ENCODE peak calls at places on chromosomes 12 and 14, in six cellular contexts. L, P, D, G, T and I are unnamed samples.
A peak's percentile ranks its signal among the peaks of the same experiment; 100 is the strongest.

GRCh38 chr12:127670796-127671195 is 596.2 kb upstream of the TMEM132C start:
- DNase-seq in D (no peak), P (no peak), T (no peak), L (no peak), G (no peak), I (no peak)

GRCh38 chr12:40224439-40225291 is at the start of gene LRRK2:
- DNase-seq in P (no peak), D (peak; percentile 14), T (peak; percentile 51), L (peak; percentile 63), G (peak; percentile 46), I (peak; percentile 41)

GRCh38 chr12:49671051-49671765 is 36.0 kb downstream of the FMNL3 start:
- DNase-seq in L (no peak), D (no peak), T (no peak), P (no peak), G (no peak), I (no peak)

GRCh38 chr12:68236421-68237059 is 10.9 kb upstream of the IL26 start:
- DNase-seq in D (no peak), G (no peak), P (no peak), L (peak; percentile 45), T (no peak), I (no peak)

GRCh38 chr14:90140956-90141316 is 79.1 kb downstream of the KCNK13 start:
- DNase-seq in D (peak; percentile 71), L (no peak), P (peak; percentile 14), G (no peak), T (no peak), I (no peak)

GRCh38 chr14:89327771-89328212 is 89.2 kb downstream of the FOXN3 start:
- DNase-seq in D (peak; percentile 47), P (no peak), G (no peak), L (no peak), T (no peak), I (no peak)

GRCh38 chr12:106126441-106127288 is 12.1 kb downstream of the NUAK1 start:
- DNase-seq in D (peak; percentile 77), P (no peak), T (no peak), G (no peak), L (no peak), I (no peak)

GRCh38 chr12:105223358-105223840 is 12.6 kb downstream of the APPL2 start:
- DNase-seq in G (no peak), T (no peak), D (no peak), P (no peak), L (no peak), I (no peak)

GRCh38 chr14:75453817-75454434 is 26.1 kb downstream of the JDP2 start:
- DNase-seq in L (peak; percentile 81), P (no peak), D (no peak), G (no peak), T (no peak), I (no peak)

GRCh38 chr14:22558221-22558913 is 30.7 kb downstream of the DAD1 start:
- DNase-seq in L (no peak), T (no peak), D (no peak), G (peak; percentile 30), P (no peak), I (no peak)

GRCh38 chr14:73784065-73784987 is 67.3 kb upstream of the PTGR2 start:
- DNase-seq in D (peak; percentile 63), G (no peak), L (no peak), T (no peak), P (no peak), I (no peak)

GRCh38 chr14:72745546-72745945 is 148.4 kb downstream of the DPF3 start:
- DNase-seq in T (no peak), P (peak; percentile 21), G (no peak), L (no peak), D (peak; percentile 80), I (no peak)

GRCh38 chr14:61813101-61813596 is 50.9 kb downstream of the SNAPC1 start:
- DNase-seq in G (no peak), P (no peak), T (no peak), L (no peak), D (no peak), I (no peak)

GRCh38 chr12:56763753-56764657 is 881 bp downstream of the HSD17B6 start:
- DNase-seq in D (peak; percentile 65), T (no peak), L (no peak), G (no peak), P (no peak), I (no peak)

GRCh38 chr14:96917442-96917963 is 120.3 kb downstream of the VRK1 start:
- DNase-seq in G (no peak), D (no peak), L (no peak), P (no peak), T (no peak), I (no peak)

GRCh38 chr12:56628671-56629458 is 1.3 kb downstream of the BAZ2A start:
- DNase-seq in D (peak; percentile 56), P (no peak), L (peak; percentile 46), G (peak; percentile 57), T (peak; percentile 42), I (peak; percentile 42)

GRCh38 chr12:129145381-129145780 is 292.1 kb downstream of the GLT1D1 start:
- DNase-seq in G (no peak), D (no peak), P (no peak), L (no peak), T (no peak), I (no peak)

GRCh38 chr12:108457006-108457733 is 57.9 kb upstream of the FICD start:
- DNase-seq in G (peak; percentile 22), T (peak; percentile 5), D (peak; percentile 43), L (peak; percentile 75), P (no peak), I (peak; percentile 62)

GRCh38 chr12:104180389-104180788 is 35.2 kb upstream of the TXNRD1 start:
- DNase-seq in P (no peak), D (no peak), G (no peak), L (no peak), T (no peak), I (no peak)

GRCh38 chr14:95784137-95784536 is 70.2 kb upstream of the TCL1A start:
- DNase-seq in D (peak; percentile 17), L (peak; percentile 41), T (peak; percentile 49), P (no peak), G (peak; percentile 58), I (no peak)

GRCh38 chr12:70467908-70468733 is 102.0 kb downstream of the KCNMB4 start:
- DNase-seq in P (no peak), T (no peak), L (no peak), G (no peak), D (no peak), I (no peak)

GRCh38 chr12:51907083-51907863 is at the start of gene ACVRL1:
- DNase-seq in D (no peak), P (no peak), T (no peak), L (no peak), G (peak; percentile 39), I (no peak)

GRCh38 chr14:45070215-45070614 is 13.7 kb upstream of the PRPF39 start:
- DNase-seq in D (no peak), G (no peak), L (no peak), T (no peak), P (no peak), I (no peak)

GRCh38 chr12:51482808-51483532 is 58.3 kb downstream of the SLC4A8 start:
- DNase-seq in P (no peak), G (no peak), L (peak; percentile 14), D (no peak), T (no peak), I (no peak)

GRCh38 chr14:32564591-32564990 is 235.5 kb downstream of the AKAP6 start:
- DNase-seq in D (peak; percentile 30), G (no peak), P (no peak), L (no peak), T (no peak), I (no peak)

GRCh38 chr12:123696209-123696608 is 15.9 kb upstream of the ATP6V0A2 start:
- DNase-seq in D (no peak), G (no peak), P (no peak), T (no peak), L (no peak), I (no peak)